ENCODE peak calls at places on chromosomes 3 and 15, in seven cellular contexts. One of them, this sample, is unnamed.

GRCh38 chr15:93253656-93254055 is 164.6 kb upstream of the RGMA start:
- DNase-seq in uterus: no peak
- DNase-seq in suprapubic skin: no peak
- DNase-seq in GM23338: no peak
- DNase-seq in adipocyte: no peak
- DNase-seq in ovary: no peak
- DNase-seq in CD4-positive, alpha-beta memory T cell: no peak
- DNase-seq in this sample: no peak

GRCh38 chr15:96171271-96171739 is 159.2 kb upstream of the NR2F2 start:
- DNase-seq in uterus: no peak
- DNase-seq in suprapubic skin: no peak
- DNase-seq in GM23338: peak
- DNase-seq in adipocyte: peak
- DNase-seq in ovary: no peak
- DNase-seq in CD4-positive, alpha-beta memory T cell: no peak
- DNase-seq in this sample: no peak

GRCh38 chr15:67823371-67824156 is 1.7 kb upstream of the SKOR1 start:
- DNase-seq in uterus: no peak
- DNase-seq in suprapubic skin: no peak
- DNase-seq in GM23338: peak
- DNase-seq in adipocyte: no peak
- DNase-seq in ovary: no peak
- DNase-seq in CD4-positive, alpha-beta memory T cell: no peak
- DNase-seq in this sample: no peak

GRCh38 chr3:29618395-29619291 is 337.8 kb downstream of the RBMS3 start:
- DNase-seq in uterus: no peak
- DNase-seq in suprapubic skin: no peak
- DNase-seq in GM23338: no peak
- DNase-seq in adipocyte: no peak
- DNase-seq in ovary: no peak
- DNase-seq in CD4-positive, alpha-beta memory T cell: no peak
- DNase-seq in this sample: no peak

GRCh38 chr3:13648744-13649096 is 99.8 kb downstream of the FBLN2 start:
- DNase-seq in uterus: no peak
- DNase-seq in suprapubic skin: no peak
- DNase-seq in GM23338: no peak
- DNase-seq in adipocyte: no peak
- DNase-seq in ovary: no peak
- DNase-seq in CD4-positive, alpha-beta memory T cell: no peak
- DNase-seq in this sample: no peak

GRCh38 chr3:191894406-191894805 is 433.4 kb downstream of the PYDC2 start:
- DNase-seq in uterus: no peak
- DNase-seq in suprapubic skin: no peak
- DNase-seq in GM23338: peak
- DNase-seq in adipocyte: no peak
- DNase-seq in ovary: no peak
- DNase-seq in CD4-positive, alpha-beta memory T cell: no peak
- DNase-seq in this sample: no peak

GRCh38 chr15:41887161-41887560 is 6.7 kb downstream of the SPTBN5 start:
- DNase-seq in uterus: no peak
- DNase-seq in suprapubic skin: no peak
- DNase-seq in GM23338: no peak
- DNase-seq in adipocyte: no peak
- DNase-seq in ovary: no peak
- DNase-seq in CD4-positive, alpha-beta memory T cell: no peak
- DNase-seq in this sample: no peak

GRCh38 chr3:122969585-122970453 is 57.7 kb downstream of the SEMA5B start:
- DNase-seq in uterus: peak
- DNase-seq in suprapubic skin: no peak
- DNase-seq in GM23338: no peak
- DNase-seq in adipocyte: peak
- DNase-seq in ovary: no peak
- DNase-seq in CD4-positive, alpha-beta memory T cell: no peak
- DNase-seq in this sample: no peak

GRCh38 chr3:20930034-20930433 is 744.0 kb upstream of the SGO1 start:
- DNase-seq in uterus: no peak
- DNase-seq in suprapubic skin: no peak
- DNase-seq in GM23338: peak
- DNase-seq in adipocyte: peak
- DNase-seq in ovary: no peak
- DNase-seq in CD4-positive, alpha-beta memory T cell: no peak
- DNase-seq in this sample: peak

DNA sequence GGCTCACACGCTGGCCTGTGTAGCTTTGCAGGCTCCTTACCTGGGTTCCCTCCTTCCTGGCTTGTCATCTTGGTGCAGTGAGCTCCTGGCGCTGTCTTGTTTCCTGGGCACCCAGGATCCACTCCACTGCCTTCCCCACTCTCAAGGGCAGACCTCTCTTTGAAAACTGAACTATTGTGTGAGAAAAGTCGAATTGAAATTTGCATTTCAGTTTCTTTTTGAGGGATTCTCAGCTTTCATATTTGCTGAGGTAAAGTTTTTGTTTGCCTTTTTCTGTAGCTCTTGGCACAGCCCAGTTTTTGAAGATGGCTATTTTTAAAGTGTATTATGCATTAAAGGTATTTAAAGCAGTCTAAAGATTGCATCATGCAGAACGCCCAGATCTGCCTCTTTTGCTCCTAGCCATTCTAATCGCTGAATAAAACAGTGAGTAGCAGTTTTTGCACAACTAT is 70.1 kb downstream of the CCK start:
- DNase-seq in uterus: no peak
- DNase-seq in suprapubic skin: no peak
- DNase-seq in GM23338: no peak
- DNase-seq in adipocyte: peak
- DNase-seq in ovary: no peak
- DNase-seq in CD4-positive, alpha-beta memory T cell: no peak
- DNase-seq in this sample: no peak
- H3K4me3 ChIP-seq in uterus: no peak
- H3K4me3 ChIP-seq in suprapubic skin: no peak
- H3K4me3 ChIP-seq in GM23338: no peak
- H3K4me3 ChIP-seq in adipocyte: no peak
- H3K4me3 ChIP-seq in ovary: no peak
- H3K4me3 ChIP-seq in CD4-positive, alpha-beta memory T cell: no peak
- H3K4me3 ChIP-seq in this sample: no peak

DNA sequence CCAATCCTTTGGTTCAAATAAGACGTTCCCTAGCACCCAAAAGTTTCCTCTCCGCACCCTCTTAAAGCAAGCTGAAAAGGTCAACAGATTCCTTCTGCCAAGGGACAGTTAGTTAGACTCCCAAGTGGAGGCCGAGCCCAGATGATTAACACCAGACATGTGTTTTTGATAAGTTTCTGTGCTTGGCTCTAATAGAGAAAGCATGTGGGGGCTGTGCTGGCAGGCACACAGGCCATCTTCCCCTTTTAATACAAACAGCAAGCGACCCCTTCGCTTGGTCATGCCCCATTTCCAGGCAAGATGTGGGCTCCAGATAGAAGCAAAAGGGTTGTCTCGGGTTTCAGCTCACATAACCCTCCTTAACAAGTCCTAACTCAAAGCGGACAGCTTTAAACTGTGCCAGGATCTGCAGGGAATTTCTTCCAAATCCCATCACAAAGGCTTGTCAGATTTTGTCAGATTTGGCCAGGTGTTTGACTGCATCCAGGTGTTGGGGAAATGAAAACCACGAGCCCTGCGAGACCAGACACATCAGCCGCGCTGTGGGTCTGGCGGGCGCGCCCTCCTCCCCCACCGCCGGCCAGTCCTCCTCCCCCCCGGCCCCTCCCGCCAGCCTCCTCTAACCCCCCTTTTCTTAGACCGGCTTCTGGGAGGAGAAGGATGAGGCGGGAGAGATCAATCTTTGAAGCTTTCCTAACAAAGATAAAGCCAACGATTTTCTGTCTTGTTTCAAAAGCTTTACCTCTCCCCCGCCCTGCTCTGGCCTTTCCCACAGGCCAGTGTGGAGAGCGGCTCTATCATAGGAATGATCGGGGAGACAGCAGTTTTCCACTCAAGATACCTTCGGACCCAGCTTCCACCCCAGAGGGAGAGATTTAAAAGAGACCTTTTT is 3.4 kb downstream of the HES1 start:
- DNase-seq in uterus: peak
- DNase-seq in suprapubic skin: no peak
- DNase-seq in GM23338: peak
- DNase-seq in adipocyte: peak
- DNase-seq in ovary: no peak
- DNase-seq in CD4-positive, alpha-beta memory T cell: no peak
- DNase-seq in this sample: no peak
- H3K4me3 ChIP-seq in uterus: no peak
- H3K4me3 ChIP-seq in suprapubic skin: peak
- H3K4me3 ChIP-seq in GM23338: peak
- H3K4me3 ChIP-seq in adipocyte: peak
- H3K4me3 ChIP-seq in ovary: no peak
- H3K4me3 ChIP-seq in CD4-positive, alpha-beta memory T cell: no peak
- H3K4me3 ChIP-seq in this sample: no peak

GRCh38 chr15:49901867-49902775 is 216.9 kb downstream of the ATP8B4 start:
- DNase-seq in uterus: no peak
- DNase-seq in suprapubic skin: no peak
- DNase-seq in GM23338: no peak
- DNase-seq in adipocyte: peak
- DNase-seq in ovary: no peak
- DNase-seq in CD4-positive, alpha-beta memory T cell: no peak
- DNase-seq in this sample: no peak

GRCh38 chr15:49904296-49904695 is 214.7 kb downstream of the ATP8B4 start:
- DNase-seq in uterus: no peak
- DNase-seq in suprapubic skin: no peak
- DNase-seq in GM23338: no peak
- DNase-seq in adipocyte: peak
- DNase-seq in ovary: no peak
- DNase-seq in CD4-positive, alpha-beta memory T cell: no peak
- DNase-seq in this sample: no peak

GRCh38 chr15:49900836-49901235 is 218.2 kb downstream of the ATP8B4 start:
- DNase-seq in uterus: no peak
- DNase-seq in suprapubic skin: no peak
- DNase-seq in GM23338: no peak
- DNase-seq in adipocyte: peak
- DNase-seq in ovary: no peak
- DNase-seq in CD4-positive, alpha-beta memory T cell: no peak
- DNase-seq in this sample: no peak

GRCh38 chr15:49900036-49900435 is 219.0 kb downstream of the ATP8B4 start:
- DNase-seq in uterus: no peak
- DNase-seq in suprapubic skin: no peak
- DNase-seq in GM23338: no peak
- DNase-seq in adipocyte: peak
- DNase-seq in ovary: no peak
- DNase-seq in CD4-positive, alpha-beta memory T cell: no peak
- DNase-seq in this sample: no peak

GRCh38 chr15:49902791-49903481 is 216.1 kb downstream of the ATP8B4 start:
- DNase-seq in uterus: no peak
- DNase-seq in suprapubic skin: no peak
- DNase-seq in GM23338: no peak
- DNase-seq in adipocyte: peak
- DNase-seq in ovary: no peak
- DNase-seq in CD4-positive, alpha-beta memory T cell: no peak
- DNase-seq in this sample: no peak
- H3K4me3 ChIP-seq in uterus: no peak
- H3K4me3 ChIP-seq in suprapubic skin: no peak
- H3K4me3 ChIP-seq in GM23338: no peak
- H3K4me3 ChIP-seq in adipocyte: peak
- H3K4me3 ChIP-seq in ovary: no peak
- H3K4me3 ChIP-seq in CD4-positive, alpha-beta memory T cell: no peak
- H3K4me3 ChIP-seq in this sample: no peak

DNA sequence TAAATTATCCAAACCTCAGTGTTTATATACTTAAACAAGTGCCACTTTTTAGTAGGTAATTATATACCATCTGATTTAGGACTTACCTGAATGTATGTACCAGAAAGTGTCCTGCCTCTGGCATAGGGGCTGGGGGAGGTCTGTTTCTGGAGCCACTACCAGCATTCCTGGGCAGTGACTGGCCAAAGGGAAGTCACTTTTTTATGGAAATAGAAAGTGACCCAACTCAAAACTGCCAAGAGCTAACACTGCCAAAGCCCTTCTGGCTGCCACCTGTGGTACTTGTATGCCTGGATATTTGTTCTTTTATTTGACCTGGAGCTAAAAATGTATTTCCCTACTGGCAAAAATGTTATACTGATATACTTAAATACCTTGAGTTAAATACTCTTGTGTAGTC is 42.7 kb downstream of the ESYT3 start:
- DNase-seq in uterus: no peak
- DNase-seq in suprapubic skin: no peak
- DNase-seq in GM23338: no peak
- DNase-seq in adipocyte: no peak
- DNase-seq in ovary: no peak
- DNase-seq in CD4-positive, alpha-beta memory T cell: no peak
- DNase-seq in this sample: no peak
- H3K4me3 ChIP-seq in uterus: no peak
- H3K4me3 ChIP-seq in suprapubic skin: no peak
- H3K4me3 ChIP-seq in GM23338: no peak
- H3K4me3 ChIP-seq in adipocyte: no peak
- H3K4me3 ChIP-seq in ovary: no peak
- H3K4me3 ChIP-seq in CD4-positive, alpha-beta memory T cell: no peak
- H3K4me3 ChIP-seq in this sample: no peak

GRCh38 chr3:136196401-136197158 is 445 bp upstream of the MSL2 start:
- DNase-seq in uterus: peak
- DNase-seq in suprapubic skin: peak
- DNase-seq in GM23338: peak
- DNase-seq in adipocyte: peak
- DNase-seq in ovary: peak
- DNase-seq in CD4-positive, alpha-beta memory T cell: peak
- DNase-seq in this sample: peak

GRCh38 chr3:136194409-136195257 is 1.5 kb downstream of the MSL2 start:
- DNase-seq in uterus: no peak
- DNase-seq in suprapubic skin: no peak
- DNase-seq in GM23338: peak
- DNase-seq in adipocyte: peak
- DNase-seq in ovary: peak
- DNase-seq in CD4-positive, alpha-beta memory T cell: peak
- DNase-seq in this sample: peak

GRCh38 chr3:136197159-136197715 is 1.1 kb upstream of the MSL2 start:
- DNase-seq in uterus: no peak
- DNase-seq in suprapubic skin: no peak
- DNase-seq in GM23338: no peak
- DNase-seq in adipocyte: no peak
- DNase-seq in ovary: no peak
- DNase-seq in CD4-positive, alpha-beta memory T cell: no peak
- DNase-seq in this sample: no peak

GRCh38 chr3:136196064-136196400 is at the start of gene MSL2:
- DNase-seq in uterus: no peak
- DNase-seq in suprapubic skin: no peak
- DNase-seq in GM23338: no peak
- DNase-seq in adipocyte: no peak
- DNase-seq in ovary: no peak
- DNase-seq in CD4-positive, alpha-beta memory T cell: no peak
- DNase-seq in this sample: no peak

GRCh38 chr3:136195258-136196063 is 674 bp downstream of the MSL2 start:
- DNase-seq in uterus: peak
- DNase-seq in suprapubic skin: peak
- DNase-seq in GM23338: peak
- DNase-seq in adipocyte: peak
- DNase-seq in ovary: peak
- DNase-seq in CD4-positive, alpha-beta memory T cell: peak
- DNase-seq in this sample: peak
- H3K4me3 ChIP-seq in uterus: peak
- H3K4me3 ChIP-seq in suprapubic skin: peak
- H3K4me3 ChIP-seq in GM23338: peak
- H3K4me3 ChIP-seq in adipocyte: peak
- H3K4me3 ChIP-seq in ovary: peak
- H3K4me3 ChIP-seq in CD4-positive, alpha-beta memory T cell: peak
- H3K4me3 ChIP-seq in this sample: peak

DNA sequence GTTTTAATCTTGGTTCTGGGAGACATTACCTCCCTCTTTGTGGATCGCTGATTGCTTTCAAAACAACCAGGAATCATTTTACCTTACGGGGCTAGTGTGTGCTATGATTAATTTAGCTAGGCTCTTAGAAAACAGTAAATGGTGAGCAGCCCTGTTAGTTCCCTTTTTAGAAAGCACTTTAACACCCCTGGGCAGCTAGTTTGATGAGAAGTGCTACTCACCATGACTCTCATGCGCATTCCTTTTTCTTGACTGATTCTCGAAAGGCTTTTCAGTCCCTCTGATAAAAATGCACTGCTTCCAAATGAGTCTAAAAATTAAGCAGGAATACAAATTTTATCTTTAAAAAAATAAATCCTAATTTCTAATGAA is 75.3 kb upstream of the LEKR1 start:
- DNase-seq in uterus: no peak
- DNase-seq in suprapubic skin: no peak
- DNase-seq in GM23338: peak
- DNase-seq in adipocyte: peak
- DNase-seq in ovary: no peak
- DNase-seq in CD4-positive, alpha-beta memory T cell: no peak
- DNase-seq in this sample: no peak
- H3K4me3 ChIP-seq in uterus: peak
- H3K4me3 ChIP-seq in suprapubic skin: peak
- H3K4me3 ChIP-seq in GM23338: peak
- H3K4me3 ChIP-seq in adipocyte: peak
- H3K4me3 ChIP-seq in ovary: no peak
- H3K4me3 ChIP-seq in CD4-positive, alpha-beta memory T cell: no peak
- H3K4me3 ChIP-seq in this sample: no peak